ENCODE peak calls at places on chromosomes 11 and 22, in four cellular contexts. Y, C, J and B are unnamed samples.
A peak's percentile ranks its signal among the peaks of the same experiment; 100 is the strongest.

GRCh38 chr22:46052331-46052771 is 75.4 kb upstream of the WNT7B start:
- DNase-seq in Y (no peak), C (no peak), J (no peak), B (no peak)

GRCh38 chr22:44828193-44828592 is 75.8 kb downstream of the ARHGAP8 start:
- DNase-seq in Y (peak; percentile 60), C (peak; percentile 1), J (peak; percentile 31), B (no peak)

GRCh38 chr11:100929377-100929776 is 200.2 kb downstream of the PGR start:
- DNase-seq in Y (no peak), C (peak; percentile 65), J (no peak), B (no peak)

GRCh38 chr11:104682241-104682640 is 216.0 kb downstream of the CASP12 start:
- DNase-seq in Y (no peak), C (no peak), J (no peak), B (no peak)

GRCh38 chr11:66312549-66313320 is 4.1 kb downstream of the CD248 start:
- DNase-seq in Y (peak; percentile 100), C (no peak), J (peak; percentile 99), B (peak; percentile 81)

GRCh38 chr11:128624269-128625170 is 37.2 kb upstream of the ETS1 start:
- DNase-seq in Y (no peak), C (no peak), J (peak; percentile 28), B (no peak)

GRCh38 chr22:45896961-45897538 is 79.9 kb downstream of the WNT7B start:
- DNase-seq in Y (no peak), C (no peak), J (no peak), B (no peak)

GRCh38 chr11:119680899-119681370 is 48.1 kb downstream of the NECTIN1 start:
- DNase-seq in Y (no peak), C (no peak), J (peak; percentile 72), B (peak; percentile 33)

GRCh38 chr22:49825944-49826602 is 1.6 kb downstream of the BRD1 start:
- DNase-seq in Y (no peak), C (peak; percentile 35), J (no peak), B (no peak)

GRCh38 chr11:2927851-2928604 is 1.2 kb downstream of the PHLDA2 start:
- DNase-seq in Y (no peak), C (no peak), J (peak; percentile 57), B (no peak)
- TF ChIP-seq CTCF in Y (no peak), C (no peak), J (no peak), B (no peak)

GRCh38 chr22:41197808-41198585 is 7.1 kb upstream of the L3MBTL2 start:
- DNase-seq in Y (peak; percentile 68), C (no peak), J (peak; percentile 45), B (no peak)

GRCh38 chr22:41191467-41191866 is 13.6 kb upstream of the L3MBTL2 start:
- DNase-seq in Y (no peak), C (no peak), J (no peak), B (no peak)

GRCh38 chr22:41193829-41194228 is 11.3 kb upstream of the L3MBTL2 start:
- DNase-seq in Y (no peak), C (no peak), J (no peak), B (no peak)

GRCh38 chr22:41201146-41201545 is 4.0 kb upstream of the L3MBTL2 start:
- DNase-seq in Y (no peak), C (peak; percentile 23), J (peak; percentile 26), B (peak; percentile 75)

DNA sequence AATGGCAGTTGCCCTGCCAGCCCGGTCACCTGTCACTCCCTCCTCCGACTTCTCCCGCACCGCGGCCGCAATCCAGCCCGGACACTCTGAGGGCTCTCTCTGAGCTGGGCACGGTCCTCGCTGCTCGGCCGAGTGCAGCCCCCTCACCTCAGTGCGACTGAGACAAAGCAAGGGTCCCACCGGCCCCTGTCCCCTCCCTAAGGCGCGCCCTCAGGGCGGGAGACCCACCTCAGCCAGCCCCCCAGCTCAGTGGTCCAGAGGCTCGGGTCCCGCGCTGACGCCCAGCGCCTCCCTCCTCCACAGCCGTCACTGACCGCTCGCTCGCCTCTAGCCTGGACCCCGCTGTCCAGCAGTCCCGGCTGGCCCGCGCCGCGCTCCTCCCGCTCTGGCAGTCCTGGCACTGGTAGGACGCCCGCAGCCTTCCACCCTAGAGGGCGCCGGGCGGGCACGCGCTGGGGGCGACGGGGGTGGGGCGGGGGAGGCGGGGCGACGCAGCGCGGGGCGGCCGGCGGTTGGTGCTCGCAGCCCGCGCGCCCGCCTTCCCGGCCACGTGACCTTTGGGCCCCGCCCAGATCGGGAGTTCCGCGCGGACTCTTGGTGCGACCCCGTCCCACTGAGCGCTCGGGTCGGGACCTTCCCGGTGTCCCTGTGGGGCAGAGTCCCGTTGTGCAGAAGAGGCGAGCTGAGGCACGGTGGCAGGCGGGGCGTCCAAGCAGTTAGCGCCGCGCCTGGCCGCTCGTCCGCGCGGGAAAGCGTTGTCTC is 7.9 kb upstream of the L3MBTL2 start:
- DNase-seq in Y (peak; percentile 93), C (peak; percentile 49), J (peak; percentile 79), B (no peak)
- TF ChIP-seq CTCF in Y (no peak), C (peak; percentile 34), J (no peak), B (peak; percentile 36)

DNA sequence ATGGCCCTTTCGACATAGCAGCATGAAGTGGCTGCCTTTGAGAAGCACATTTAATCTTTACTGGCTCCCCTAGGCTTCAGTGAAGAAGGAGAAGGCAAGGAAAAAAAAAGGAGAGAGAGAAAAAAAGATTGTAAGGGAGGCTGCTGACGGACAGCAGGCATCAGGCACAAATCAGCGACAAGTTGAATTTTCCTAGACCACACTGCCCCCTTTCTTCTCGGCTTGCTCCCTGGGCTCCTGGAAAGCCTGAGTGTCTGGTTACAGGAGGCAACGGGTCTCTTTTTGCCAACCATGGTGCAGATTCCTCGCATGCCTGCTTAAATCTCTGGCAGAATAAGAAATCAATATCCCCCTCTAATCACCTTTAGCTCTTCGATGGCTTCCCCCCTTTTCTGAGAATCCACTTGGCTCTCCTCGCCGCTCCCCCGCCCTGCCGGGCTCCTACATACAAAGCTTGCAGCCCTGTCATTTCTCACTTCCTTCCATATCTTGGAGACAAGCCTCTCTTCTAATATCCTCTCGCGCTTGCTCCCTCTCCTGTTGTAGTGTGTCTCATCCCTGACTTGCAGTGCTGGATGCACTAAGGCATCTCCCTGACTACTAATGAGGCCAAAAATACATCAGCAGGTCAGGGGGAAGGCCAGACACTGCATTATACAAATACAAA is 14.3 kb downstream of the BLID start:
- DNase-seq in Y (peak; percentile 86), C (peak; percentile 78), J (no peak), B (no peak)
- TF ChIP-seq CTCF in Y (peak; percentile 61), C (peak; percentile 76), J (no peak), B (no peak)

GRCh38 chr11:70146895-70147520 is 56.1 kb upstream of the FADD start:
- DNase-seq in Y (no peak), C (no peak), J (no peak), B (no peak)

GRCh38 chr11:70144262-70144661 is 58.8 kb upstream of the FADD start:
- DNase-seq in Y (no peak), C (no peak), J (no peak), B (no peak)

GRCh38 chr11:70145025-70145529 is 58.0 kb upstream of the FADD start:
- DNase-seq in Y (no peak), C (no peak), J (no peak), B (no peak)

GRCh38 chr11:70146309-70146708 is 56.8 kb upstream of the FADD start:
- DNase-seq in Y (no peak), C (no peak), J (no peak), B (no peak)

DNA sequence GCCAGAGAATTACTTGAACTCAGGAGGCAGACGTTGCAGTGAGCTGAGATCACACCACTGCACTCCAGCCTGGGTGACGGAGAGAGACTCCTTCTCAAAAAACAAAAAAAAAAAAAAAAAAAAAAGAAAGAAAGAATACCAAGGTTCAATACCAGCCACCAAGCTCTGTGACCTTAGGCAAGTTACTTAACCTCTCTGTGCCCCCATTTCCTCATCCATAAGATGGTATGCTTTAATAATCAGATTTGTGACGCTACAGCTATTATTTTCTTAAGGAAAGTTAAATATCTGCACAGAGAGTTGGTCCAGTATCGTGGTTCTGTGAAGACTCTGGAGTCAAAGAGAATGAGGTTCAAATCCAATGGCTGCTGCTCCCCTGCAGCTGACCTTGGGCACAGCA is 57.3 kb upstream of the FADD start:
- DNase-seq in Y (no peak), C (no peak), J (no peak), B (no peak)
- TF ChIP-seq CTCF in Y (no peak), C (no peak), J (no peak), B (no peak)

GRCh38 chr11:12746593-12747097 is 72.4 kb downstream of the TEAD1 start:
- DNase-seq in Y (peak; percentile 93), C (peak; percentile 80), J (peak; percentile 85), B (no peak)
- TF ChIP-seq CTCF in Y (peak; percentile 26), C (no peak), J (no peak), B (no peak)

DNA sequence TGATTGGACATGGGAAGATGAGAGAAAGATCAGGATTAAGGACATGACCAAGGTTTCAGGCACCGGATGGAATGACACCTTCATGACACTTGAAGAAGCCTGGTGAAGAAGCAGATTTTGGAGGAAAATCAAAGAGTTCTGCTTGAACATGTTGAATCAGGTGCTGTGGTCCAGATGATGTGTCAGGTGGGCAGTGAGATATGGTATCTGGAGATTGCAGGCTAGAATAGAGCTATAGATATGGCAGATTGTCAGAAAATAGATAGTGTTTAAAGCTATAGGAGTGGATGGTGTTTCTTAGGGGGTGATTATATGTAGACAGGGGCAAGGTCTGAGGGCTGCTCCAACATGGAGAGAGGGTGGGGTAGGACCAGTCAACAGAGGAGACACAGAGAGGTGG is 40.2 kb downstream of the PANX1 start:
- DNase-seq in Y (no peak), C (no peak), J (no peak), B (no peak)
- TF ChIP-seq CTCF in Y (no peak), C (no peak), J (no peak), B (no peak)

DNA sequence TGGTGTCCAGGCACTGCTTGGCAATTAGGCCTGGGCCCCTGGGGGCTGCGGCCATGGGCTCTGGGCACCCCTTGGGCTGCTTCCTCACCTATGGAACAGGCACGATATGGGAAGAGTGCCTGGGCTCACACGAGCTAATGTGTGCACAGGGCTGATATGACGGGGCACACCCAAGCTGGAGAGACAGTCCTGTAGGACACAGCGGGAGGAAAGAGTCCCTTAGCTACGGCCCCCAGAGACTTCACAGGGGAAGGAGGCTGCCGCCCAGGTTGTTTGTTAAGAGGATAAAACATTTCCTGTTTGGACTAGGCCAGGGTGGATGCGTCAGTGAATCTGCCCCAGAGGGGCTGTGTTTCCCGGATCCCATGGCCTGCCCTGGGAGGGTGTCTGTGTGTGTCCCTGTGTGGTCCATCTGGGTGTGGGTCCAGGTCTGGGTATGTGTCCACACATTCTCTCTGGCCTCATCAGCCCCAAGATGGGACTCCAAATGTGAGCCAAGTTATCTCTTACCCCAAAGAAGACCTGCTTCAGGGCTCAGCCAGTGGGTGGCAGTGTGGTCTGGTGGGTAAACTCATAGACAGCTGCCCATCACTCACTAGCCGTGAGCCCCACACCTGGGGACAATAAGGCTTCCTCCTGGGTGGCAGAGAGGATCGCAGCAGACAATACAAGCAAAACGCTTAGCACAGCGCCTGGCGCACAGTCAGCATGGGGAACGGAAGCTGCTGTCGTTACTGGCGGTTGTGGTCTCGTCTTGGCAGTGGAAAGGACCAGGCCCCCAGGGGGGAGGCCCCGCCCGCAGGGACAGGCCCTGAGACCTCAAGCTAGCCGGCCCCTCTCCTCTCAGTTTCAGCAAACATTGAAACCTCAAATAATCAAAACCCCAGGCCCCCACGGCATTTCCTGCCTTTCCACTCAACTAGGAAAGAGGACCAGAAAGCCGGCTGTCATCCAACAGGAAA is 3.2 kb upstream of the EMID1 start:
- DNase-seq in Y (peak; percentile 65), C (peak; percentile 13), J (no peak), B (no peak)
- TF ChIP-seq CTCF in Y (peak; percentile 53), C (peak; percentile 58), J (peak; percentile 40), B (peak; percentile 36)

DNA sequence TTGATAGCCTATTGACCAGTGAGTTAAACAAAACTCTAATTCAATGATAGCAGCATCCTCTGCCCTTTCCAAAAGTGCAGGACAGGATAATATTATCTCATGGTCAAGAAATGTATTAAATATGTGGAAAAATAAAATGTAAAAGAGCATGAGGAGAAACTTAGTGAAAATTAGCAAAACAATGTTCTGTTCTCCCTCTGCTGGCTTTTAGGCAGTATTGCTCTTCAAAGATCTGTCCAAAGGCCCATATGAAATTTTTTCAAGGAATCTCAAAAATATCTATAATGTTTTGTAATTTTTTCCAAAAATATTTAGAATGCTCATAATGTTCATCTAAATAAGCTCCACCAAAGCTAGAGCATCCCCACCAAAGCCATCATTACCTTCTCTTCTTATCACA is 8.3 kb upstream of the ARL14EP start:
- DNase-seq in Y (no peak), C (no peak), J (no peak), B (no peak)
- TF ChIP-seq CTCF in Y (peak; percentile 61), C (peak; percentile 67), J (peak; percentile 67), B (peak; percentile 35)